ENCODE peak calls at places on chromosomes 4 and X, in ten cellular contexts. J is heart right ventricle, T is right cardiac atrium, H is neuronal stem cell, G is mammary epithelial cell, X is Peyer's patch, C is tibial artery, S is aorta, F is cardiac muscle cell, B is SK-N-SH. Z is an unnamed sample.
A peak's percentile ranks its signal among the peaks of the same experiment; 100 is the strongest.

GRCh38 chr4:6179362-6179761 is 21.0 kb downstream of the JAKMIP1 start:
- DNase-seq in J (no peak), T (no peak), H (no peak), G (no peak), X (no peak), C (no peak), S (peak; percentile 44), F (no peak), B (no peak), Z (no peak)

GRCh38 chr4:75502671-75503070 is 11.5 kb downstream of the RCHY1 start:
- DNase-seq in J (no peak), T (no peak), H (no peak), G (no peak), X (no peak), C (no peak), S (no peak), F (no peak), B (no peak), Z (no peak)

GRCh38 chr4:141158219-141158618 is 24.9 kb upstream of the RNF150 start:
- DNase-seq in J (no peak), T (no peak), H (peak; percentile 11), G (no peak), X (no peak), C (no peak), S (no peak), F (peak; percentile 66), B (peak; percentile 39), Z (no peak)

GRCh38 chrX:22433292-22434070 is 160.8 kb downstream of the CBLL2 start:
- DNase-seq in J (no peak), T (peak; percentile 13), H (no peak), G (no peak), X (no peak), C (no peak), S (no peak), F (peak; percentile 35), B (no peak), Z (no peak)

GRCh38 chr4:57074753-57075152 is 35.4 kb downstream of the IGFBP7 start:
- DNase-seq in J (no peak), T (peak; percentile 25), H (no peak), G (peak; percentile 95), X (no peak), C (no peak), S (no peak), F (no peak), B (peak; percentile 24), Z (no peak)

GRCh38 chr4:95705323-95705722 is 134.6 kb upstream of the PDHA2 start:
- DNase-seq in J (no peak), T (no peak), H (no peak), G (no peak), X (no peak), C (no peak), S (no peak), F (no peak), B (peak; percentile 6), Z (no peak)

GRCh38 chrX:48003367-48003757 is 427 bp downstream of the ZNF182 start:
- DNase-seq in J (no peak), T (no peak), H (no peak), G (no peak), X (peak; percentile 53), C (no peak), S (no peak), F (no peak), B (peak; percentile 38), Z (no peak)

GRCh38 chrX:3141031-3141430 is 99.8 kb downstream of the ARSF start:
- DNase-seq in J (no peak), T (no peak), H (no peak), G (no peak), X (no peak), C (no peak), S (no peak), F (no peak), B (no peak), Z (no peak)

GRCh38 chr4:39631700-39632079 is 7.0 kb downstream of the SMIM14 start:
- DNase-seq in J (no peak), T (no peak), H (no peak), G (no peak), X (no peak), C (no peak), S (no peak), F (no peak), B (no peak), Z (no peak)

GRCh38 chr4:39636786-39637185 is 1.9 kb downstream of the SMIM14 start:
- DNase-seq in J (no peak), T (no peak), H (no peak), G (peak; percentile 58), X (no peak), C (no peak), S (no peak), F (no peak), B (no peak), Z (no peak)

GRCh38 chr4:39637572-39638357 is 900 bp downstream of the SMIM14 start:
- DNase-seq in J (peak; percentile 61), T (peak; percentile 80), H (peak; percentile 68), G (peak; percentile 64), X (peak; percentile 81), C (peak; percentile 55), S (peak; percentile 82), F (peak; percentile 91), B (peak; percentile 54), Z (no peak)

GRCh38 chr4:39638358-39639239 is at the start of gene SMIM14:
- DNase-seq in J (peak; percentile 99), T (peak; percentile 99), H (peak; percentile 95), G (peak; percentile 98), X (peak; percentile 98), C (peak; percentile 98), S (peak; percentile 99), F (peak; percentile 99), B (peak; percentile 98), Z (no peak)

DNA sequence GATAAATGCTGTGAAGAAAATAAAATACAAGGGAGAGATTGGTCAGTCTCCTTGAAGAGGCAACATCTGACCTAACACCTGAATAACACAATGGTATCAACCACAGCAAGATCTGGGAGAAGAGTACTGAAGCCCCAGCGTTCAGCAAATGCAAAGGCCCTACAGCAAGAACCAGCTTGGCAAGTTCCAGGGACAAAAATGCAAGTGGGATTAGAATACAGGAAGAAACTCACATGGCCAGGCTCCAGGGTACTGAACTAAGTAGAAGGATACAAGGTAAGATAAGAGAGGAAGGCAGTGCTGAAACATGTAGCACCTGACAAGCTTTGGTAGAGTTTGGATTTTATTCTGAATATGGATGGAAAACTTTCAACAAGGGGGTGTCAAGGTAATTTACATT is 3.6 kb downstream of the SMIM14 start:
- DNase-seq in J (no peak), T (no peak), H (no peak), G (peak; percentile 60), X (no peak), C (no peak), S (no peak), F (no peak), B (no peak), Z (no peak)
- H3K4me1 ChIP-seq in J (peaks cover 21% of the 10 kb centered on the region), T (peaks cover 5% of the 10 kb centered on the region), H (peaks cover 2% of the 10 kb centered on the region), G (peaks cover 22% of the 10 kb centered on the region), X (no peaks in the 10 kb centered on the region), C (no peaks in the 10 kb centered on the region), S (no peaks in the 10 kb centered on the region), F (peaks cover 9% of the 10 kb centered on the region), B (peaks cover 2% of the 10 kb centered on the region), Z (peaks cover 3% of the 10 kb centered on the region)

GRCh38 chrX:153922286-153922573 is 3.8 kb downstream of the ARHGAP4 start:
- DNase-seq in J (no peak), T (no peak), H (no peak), G (no peak), X (no peak), C (no peak), S (no peak), F (no peak), B (no peak), Z (no peak)
- H3K4me3 ChIP-seq in J (no peak overlapping the region), T (no peak overlapping the region), H (no peak overlapping the region), G (no peak overlapping the region), X (peak overlapping the region; percentile 12), C (no peak overlapping the region), S (no peak overlapping the region), F (no peak overlapping the region), B (no peak overlapping the region), Z (no peak overlapping the region)

DNA sequence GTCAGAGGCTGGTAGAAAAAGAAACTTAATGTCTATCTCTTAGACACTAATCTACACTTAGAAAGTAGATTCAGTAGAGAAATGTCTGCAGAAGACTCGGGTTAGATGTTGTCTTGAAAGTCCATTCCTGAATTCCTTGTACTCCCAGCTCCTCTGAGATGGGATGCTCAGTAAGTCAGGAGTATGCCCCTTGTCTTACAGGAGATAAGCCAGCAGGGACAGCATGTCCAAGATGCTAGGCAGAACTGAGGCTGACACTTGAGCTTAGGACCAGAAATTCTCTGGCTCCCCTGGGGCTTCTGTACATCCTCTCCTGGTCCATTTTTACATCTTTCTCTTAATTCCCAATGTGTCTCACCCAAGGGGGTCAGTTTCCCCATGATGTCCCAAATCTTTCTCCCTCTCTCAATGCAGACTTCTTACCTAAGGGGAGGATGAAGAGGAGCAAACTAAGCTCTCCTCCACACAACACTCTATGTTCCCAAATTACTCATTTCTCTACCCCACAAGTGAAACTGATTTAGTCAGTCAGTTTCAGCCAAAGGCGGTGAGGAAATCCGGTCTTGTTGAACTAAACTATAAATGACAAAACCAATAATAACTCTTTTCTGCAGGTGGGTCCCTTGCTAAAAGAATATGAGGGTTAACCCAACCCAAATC is 558.2 kb upstream of the DIPK2B start:
- DNase-seq in J (no peak), T (no peak), H (no peak), G (peak; percentile 73), X (peak; percentile 61), C (no peak), S (no peak), F (no peak), B (no peak), Z (no peak)
- H3K27ac ChIP-seq in J (no peak overlapping the region), T (peak overlapping the region; percentile 52), H (no peak overlapping the region), G (peak overlapping the region; percentile 86), X (peak overlapping the region; percentile 62), C (peak overlapping the region; percentile 47), S (no peak overlapping the region), F (no peak overlapping the region), B (peak overlapping the region; percentile 88), Z (no peak overlapping the region)

GRCh38 chrX:7088968-7089615 is 58.4 kb upstream of the STS start:
- DNase-seq in J (no peak), T (no peak), H (no peak), G (no peak), X (peak; percentile 67), C (no peak), S (no peak), F (peak; percentile 19), B (no peak), Z (no peak)

GRCh38 chrX:7085879-7086278 is 61.6 kb upstream of the STS start:
- DNase-seq in J (no peak), T (no peak), H (no peak), G (no peak), X (no peak), C (no peak), S (no peak), F (no peak), B (no peak), Z (no peak)

GRCh38 chrX:7083468-7084396 is 63.8 kb upstream of the STS start:
- DNase-seq in J (no peak), T (no peak), H (no peak), G (peak; percentile 96), X (peak; percentile 82), C (no peak), S (no peak), F (no peak), B (no peak), Z (no peak)

GRCh38 chrX:7084841-7085240 is 62.7 kb upstream of the STS start:
- DNase-seq in J (no peak), T (no peak), H (no peak), G (no peak), X (no peak), C (no peak), S (no peak), F (no peak), B (no peak), Z (no peak)

DNA sequence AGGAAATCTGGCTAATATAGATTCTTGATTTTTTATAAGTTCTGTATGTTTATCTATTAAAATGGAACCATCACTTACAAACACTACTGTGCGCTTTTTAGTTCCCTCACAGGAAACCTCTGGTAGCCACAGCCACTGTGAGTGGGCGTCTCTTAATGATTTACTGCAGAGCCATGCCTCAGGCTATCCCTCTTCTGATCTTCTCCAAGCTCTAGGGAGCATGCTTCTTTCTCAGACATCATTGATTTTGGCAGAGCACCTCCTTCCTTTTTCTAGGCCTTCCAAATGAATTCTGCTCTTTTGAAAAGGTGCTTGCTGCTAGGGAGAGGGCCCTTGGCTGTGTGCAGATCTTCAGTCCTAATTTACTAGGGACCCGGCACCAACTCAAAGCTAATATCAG is 61.1 kb upstream of the STS start:
- DNase-seq in J (no peak), T (no peak), H (no peak), G (no peak), X (no peak), C (no peak), S (no peak), F (no peak), B (no peak), Z (no peak)
- H3K4me1 ChIP-seq in J (no peaks in the 10 kb centered on the region), T (peaks cover 1% of the 10 kb centered on the region), H (no peaks in the 10 kb centered on the region), G (peaks cover 13% of the 10 kb centered on the region), X (no peaks in the 10 kb centered on the region), C (no peaks in the 10 kb centered on the region), S (no peaks in the 10 kb centered on the region), F (no peaks in the 10 kb centered on the region), B (peaks cover 6% of the 10 kb centered on the region), Z (no peaks in the 10 kb centered on the region)

Z was measured in iPS DF 6.9.